ENCODE peak calls at places on chromosomes 4 and X, in nine cellular contexts. E, Z, A, G, O, X, D, T and L are unnamed samples.

GRCh38 chrX:133658244-133658911 is 243.1 kb upstream of the GPC4 start:
- DNase-seq in X (no peak), Z (no peak), O (no peak), D (no peak), G (no peak), A (no peak), E (no peak), T (no peak), L (no peak)

GRCh38 chrX:29299689-29300088 is 712.4 kb downstream of the IL1RAPL1 start:
- DNase-seq in X (no peak), A (no peak), E (peak), T (no peak), G (no peak), O (no peak), D (no peak), Z (no peak), L (no peak)

GRCh38 chr4:1356181-1356998 is 9.4 kb downstream of the UVSSA start:
- DNase-seq in G (peak), O (peak), T (peak), A (no peak), D (no peak), Z (peak), X (peak), E (no peak), L (peak)

GRCh38 chr4:112759313-112759712 is 122.4 kb downstream of the LARP7 start:
- DNase-seq in D (no peak), X (no peak), Z (no peak), O (no peak), A (no peak), T (no peak), G (no peak), E (no peak), L (no peak)

GRCh38 chrX:32026772-32027171 is 954.9 kb upstream of the FTHL17 start:
- DNase-seq in Z (no peak), E (no peak), X (no peak), T (no peak), A (no peak), G (no peak), O (no peak), D (no peak), L (no peak)

GRCh38 chrX:150465856-150466775 is 102.3 kb upstream of the MTM1 start:
- DNase-seq in E (no peak), Z (no peak), G (no peak), A (no peak), O (no peak), T (no peak), X (no peak), D (no peak), L (no peak)

GRCh38 chr4:143711543-143712159 is 11.2 kb upstream of the FREM3 start:
- DNase-seq in O (no peak), Z (no peak), E (no peak), T (no peak), X (no peak), A (no peak), G (no peak), D (no peak), L (no peak)

GRCh38 chrX:136694491-136695087 is 46.6 kb downstream of the CD40LG start:
- DNase-seq in E (peak), O (no peak), A (peak), Z (no peak), D (no peak), G (no peak), T (peak), X (no peak), L (peak)

GRCh38 chrX:74431807-74432206 is 10.5 kb downstream of the SLC16A2 start:
- DNase-seq in A (no peak), O (no peak), D (no peak), Z (no peak), G (no peak), X (no peak), E (no peak), T (no peak), L (no peak)

GRCh38 chr4:43242611-43243010 is 350.1 kb downstream of the GRXCR1 start:
- DNase-seq in A (no peak), E (no peak), D (no peak), Z (no peak), O (no peak), T (no peak), G (no peak), X (no peak), L (no peak)

GRCh38 chr4:69718376-69719293 is 41.8 kb downstream of the SULT1B1 start:
- DNase-seq in E (no peak), A (no peak), T (no peak), D (no peak), Z (no peak), O (no peak), G (no peak), X (no peak), L (no peak)

GRCh38 chr4:87032884-87033533 is 98.2 kb downstream of the AFF1 start:
- DNase-seq in E (no peak), A (no peak), Z (no peak), T (no peak), O (no peak), G (no peak), X (no peak), D (no peak), L (no peak)

GRCh38 chr4:119559044-119559647 is 69.5 kb downstream of the PDE5A start:
- DNase-seq in Z (no peak), O (no peak), A (no peak), D (no peak), G (no peak), X (no peak), T (peak), E (peak), L (peak)

GRCh38 chr4:108157655-108158054 is 11.1 kb downstream of the LEF1 start:
- DNase-seq in O (no peak), T (no peak), E (no peak), G (no peak), Z (no peak), X (no peak), D (no peak), A (no peak), L (no peak)

GRCh38 chrX:54237014-54237413 is 54.0 kb upstream of the FAM120C start:
- DNase-seq in G (no peak), Z (no peak), O (no peak), A (no peak), T (no peak), E (no peak), X (no peak), D (no peak), L (no peak)